ENCODE peak calls at places on chromosomes 5 and 9, in seven cellular contexts. Z is fibroblast of mammary gland; T is astrocyte of the cerebellum; B is AG04450; S is CD4-positive, alpha-beta memory T cell; I is mesendoderm; G is sigmoid colon. H is an unnamed sample.

GRCh38 chr9:133627341-133627740 is 8.8 kb upstream of the DBH start:
- DNase-seq in Z (no peak), T (no peak), B (no peak), S (no peak), I (no peak), G (no peak), H (peak; percentile 30)

GRCh38 chr9:95413793-95414192 is 96.3 kb upstream of the FANCC start:
- DNase-seq in Z (no peak), T (no peak), B (no peak), S (no peak), I (no peak), G (no peak), H (no peak)

GRCh38 chr9:100066539-100066938 is 32.3 kb downstream of the ERP44 start:
- DNase-seq in Z (peak; percentile 63), T (no peak), B (no peak), S (no peak), I (peak; percentile 12), G (no peak), H (peak; percentile 77)

GRCh38 chr9:95463145-95464060 is 53.4 kb downstream of the PTCH1 start:
- DNase-seq in Z (no peak), T (no peak), B (no peak), S (no peak), I (no peak), G (no peak), H (peak; percentile 61)

GRCh38 chr5:168404366-168404765 is 81.9 kb upstream of the RARS1 start:
- DNase-seq in Z (peak; percentile 91), T (peak; percentile 94), B (peak; percentile 70), S (no peak), I (no peak), G (no peak), H (peak; percentile 92)

GRCh38 chr9:131473198-131473885 is 29.4 kb upstream of the POMT1 start:
- DNase-seq in Z (no peak), T (no peak), B (no peak), S (no peak), I (no peak), G (peak; percentile 53), H (peak; percentile 26)

GRCh38 chr9:6978591-6978990 is 220.8 kb downstream of the KDM4C start:
- DNase-seq in Z (no peak), T (no peak), B (no peak), S (no peak), I (no peak), G (no peak), H (no peak)

GRCh38 chr5:126769703-126770102 is 7.2 kb upstream of the LMNB1 start:
- DNase-seq in Z (no peak), T (no peak), B (no peak), S (no peak), I (no peak), G (no peak), H (peak; percentile 41)

GRCh38 chr9:98365227-98365669 is 109.8 kb upstream of the TBC1D2 start:
- DNase-seq in Z (peak; percentile 85), T (no peak), B (no peak), S (no peak), I (peak; percentile 66), G (no peak), H (no peak)

GRCh38 chr5:4480528-4481404 is 659.4 kb upstream of the ADAMTS16 start:
- DNase-seq in Z (no peak), T (no peak), B (no peak), S (no peak), I (no peak), G (no peak), H (no peak)

GRCh38 chr5:107257885-107258520 is 412.7 kb downstream of the EFNA5 start:
- DNase-seq in Z (no peak), T (no peak), B (no peak), S (no peak), I (no peak), G (no peak), H (peak; percentile 76)

GRCh38 chr5:178234753-178235599 is 2.4 kb upstream of the PHYKPL start:
- DNase-seq in Z (peak; percentile 59), T (no peak), B (no peak), S (peak; percentile 67), I (peak; percentile 89), G (peak; percentile 79), H (peak; percentile 97)

GRCh38 chr5:166695311-166695710 is 1596.1 kb upstream of the WWC1 start:
- DNase-seq in Z (no peak), T (peak; percentile 23), B (no peak), S (no peak), I (no peak), G (no peak), H (no peak)

GRCh38 chr9:107548298-107549142 is 59.0 kb upstream of the KLF4 start:
- DNase-seq in Z (peak; percentile 97), T (peak; percentile 76), B (peak; percentile 61), S (no peak), I (peak; percentile 18), G (peak; percentile 77), H (peak; percentile 58)

GRCh38 chr5:16626696-16627264 is 10.0 kb upstream of the RETREG1 start:
- DNase-seq in Z (peak; percentile 30), T (no peak), B (no peak), S (peak; percentile 40), I (no peak), G (no peak), H (no peak)

GRCh38 chr5:179620293-179620692 is 3.2 kb downstream of the HNRNPH1 start:
- DNase-seq in Z (no peak), T (no peak), B (no peak), S (no peak), I (no peak), G (no peak), H (no peak)

GRCh38 chr5:179620703-179621350 is 2.6 kb downstream of the HNRNPH1 start:
- DNase-seq in Z (no peak), T (no peak), B (no peak), S (no peak), I (peak; percentile 45), G (peak; percentile 19), H (no peak)

GRCh38 chr5:179618923-179619554 is 4.4 kb downstream of the HNRNPH1 start:
- DNase-seq in Z (no peak), T (no peak), B (no peak), S (no peak), I (no peak), G (peak; percentile 29), H (no peak)

GRCh38 chr5:179621551-179621971 is 1.9 kb downstream of the HNRNPH1 start:
- DNase-seq in Z (no peak), T (no peak), B (no peak), S (no peak), I (no peak), G (peak; percentile 24), H (no peak)

GRCh38 chr5:179619776-179620175 is 3.7 kb downstream of the HNRNPH1 start:
- DNase-seq in Z (no peak), T (no peak), B (no peak), S (no peak), I (no peak), G (no peak), H (no peak)
- H3K4me3 ChIP-seq in Z (peak overlapping the region; percentile 65), T (peak overlapping the region; percentile 87), B (peak overlapping the region; percentile 100), S (peak overlapping the region; percentile 55), I (no peak overlapping the region), G (peak overlapping the region; percentile 8), H (peak overlapping the region; percentile 97)

GRCh38 chr5:41509399-41510175 is 814 bp downstream of the PLCXD3 start:
- DNase-seq in Z (no peak), T (no peak), B (no peak), S (no peak), I (no peak), G (no peak), H (no peak)
- H3K4me3 ChIP-seq in Z (peak overlapping the region; percentile 61), T (peak overlapping the region; percentile 52), B (peak overlapping the region; percentile 48), S (no peak overlapping the region), I (no peak overlapping the region), G (peak overlapping the region; percentile 26), H (no peak overlapping the region)

GRCh38 chr5:1654786-1655495 is 131.2 kb upstream of the LPCAT1 start:
- DNase-seq in Z (no peak), T (no peak), B (no peak), S (no peak), I (no peak), G (no peak), H (peak; percentile 31)

GRCh38 chr5:1649554-1649953 is 125.8 kb upstream of the LPCAT1 start:
- DNase-seq in Z (no peak), T (no peak), B (no peak), S (no peak), I (no peak), G (no peak), H (no peak)

GRCh38 chr5:1652873-1653707 is 129.3 kb upstream of the LPCAT1 start:
- DNase-seq in Z (no peak), T (no peak), B (no peak), S (no peak), I (no peak), G (no peak), H (peak; percentile 79)

GRCh38 chr5:1651250-1651649 is 127.5 kb upstream of the LPCAT1 start:
- DNase-seq in Z (no peak), T (no peak), B (no peak), S (no peak), I (no peak), G (peak; percentile 29), H (peak; percentile 84)

GRCh38 chr5:1651971-1652872 is 128.5 kb upstream of the LPCAT1 start:
- DNase-seq in Z (no peak), T (no peak), B (no peak), S (no peak), I (no peak), G (no peak), H (peak; percentile 85)
- H3K4me3 ChIP-seq in Z (no peak overlapping the region), T (no peak overlapping the region), B (no peak overlapping the region), S (no peak overlapping the region), I (no peak overlapping the region), G (no peak overlapping the region), H (no peak overlapping the region)

GRCh38 chr9:16192403-16193017 is 639.7 kb downstream of the CCDC171 start:
- DNase-seq in Z (peak; percentile 81), T (no peak), B (no peak), S (no peak), I (no peak), G (no peak), H (no peak)

GRCh38 chr9:16191237-16191636 is 638.4 kb downstream of the CCDC171 start:
- DNase-seq in Z (peak; percentile 46), T (no peak), B (no peak), S (no peak), I (no peak), G (no peak), H (peak; percentile 66)

GRCh38 chr9:16196206-16196605 is 643.4 kb downstream of the CCDC171 start:
- DNase-seq in Z (no peak), T (no peak), B (no peak), S (no peak), I (no peak), G (no peak), H (no peak)

GRCh38 chr9:16197578-16198370 is 644.9 kb downstream of the CCDC171 start:
- DNase-seq in Z (no peak), T (no peak), B (no peak), S (no peak), I (no peak), G (no peak), H (no peak)

DNA sequence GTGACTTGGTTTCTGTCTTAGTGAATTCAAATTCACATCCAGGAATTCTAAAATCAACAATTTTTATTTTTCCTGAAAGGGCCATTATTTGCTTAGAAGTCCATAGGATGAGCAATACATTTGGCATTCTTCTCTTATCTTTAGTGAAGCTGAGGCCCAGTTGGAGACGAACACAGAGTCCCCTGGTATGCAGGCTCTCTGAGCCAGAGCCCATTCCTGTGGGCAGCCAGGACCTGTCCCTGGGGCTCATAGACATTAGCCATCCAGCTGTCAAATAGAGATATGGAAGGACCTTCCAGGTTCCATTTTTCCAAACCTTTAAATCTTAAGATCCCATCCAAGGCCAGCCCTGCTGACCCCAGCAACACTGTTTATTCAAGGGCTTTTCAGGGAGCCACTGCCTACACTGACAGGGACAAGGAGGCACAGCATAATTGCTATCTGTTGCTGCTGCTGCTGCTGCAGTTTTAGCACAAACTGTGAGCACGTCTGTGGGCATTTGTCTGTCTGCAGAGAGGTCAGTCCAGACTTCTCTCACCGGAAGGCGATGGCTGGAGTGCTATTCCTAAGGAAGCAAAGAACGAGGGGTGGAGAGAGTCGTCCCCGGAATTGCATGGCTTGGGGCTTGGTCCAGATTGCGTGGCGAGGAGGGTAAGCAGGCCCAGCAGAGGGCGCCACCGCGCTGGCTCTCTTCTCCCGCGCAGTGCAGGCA is 639.0 kb downstream of the CCDC171 start:
- DNase-seq in Z (peak; percentile 87), T (peak; percentile 80), B (peak; percentile 53), S (no peak), I (peak; percentile 95), G (peak; percentile 89), H (peak; percentile 91)
- H3K4me3 ChIP-seq in Z (no peak overlapping the region), T (no peak overlapping the region), B (no peak overlapping the region), S (no peak overlapping the region), I (no peak overlapping the region), G (no peak overlapping the region), H (peak overlapping the region; percentile 10)

H was measured in osteoblast.